ENCODE peak calls at places on chromosomes 6 and 20, in seven cellular contexts. M is IMR-90, Q is HepG2, R is sigmoid colon, D is AG04450, I is Caco-2, F is cardiac muscle cell. G is an unnamed sample.

GRCh38 chr20:44068311-44068710 is 118.7 kb downstream of the JPH2 start:
- DNase-seq in R (no peak), M (no peak), D (no peak), F (no peak), Q (no peak), I (no peak), G (no peak)

GRCh38 chr20:25247100-25247665 is 702 bp upstream of the PYGB start:
- DNase-seq in Q (peak; percentile 82), I (peak; percentile 83), R (peak; percentile 83), D (no peak), F (peak; percentile 85), M (peak; percentile 60), G (no peak)

GRCh38 chr6:34115396-34116314 is 30.2 kb downstream of the GRM4 start:
- DNase-seq in I (peak; percentile 62), M (peak; percentile 10), D (no peak), F (peak; percentile 91), Q (no peak), R (no peak), G (no peak)

GRCh38 chr6:20693466-20694063 is 159.3 kb downstream of the CDKAL1 start:
- DNase-seq in Q (no peak), I (no peak), F (no peak), R (no peak), D (no peak), M (peak; percentile 37), G (peak; percentile 26)

GRCh38 chr6:131255911-131256310 is 120.6 kb downstream of the AKAP7 start:
- DNase-seq in I (no peak), M (no peak), D (no peak), R (no peak), F (no peak), Q (no peak), G (no peak)

GRCh38 chr6:76682842-76683241 is 610.4 kb upstream of the IMPG1 start:
- DNase-seq in D (no peak), I (no peak), F (peak; percentile 16), M (peak; percentile 10), Q (peak; percentile 2), R (no peak), G (no peak)

GRCh38 chr6:74939309-74939708 is 266.5 kb downstream of the COL12A1 start:
- DNase-seq in M (no peak), F (no peak), R (no peak), Q (no peak), D (no peak), I (peak; percentile 57), G (no peak)

GRCh38 chr6:35068644-35069043 is 72.5 kb downstream of the TCP11 start:
- DNase-seq in I (no peak), R (no peak), D (no peak), M (no peak), F (peak; percentile 51), Q (no peak), G (no peak)

GRCh38 chr6:168154263-168154917 is 75.4 kb upstream of the FRMD1 start:
- DNase-seq in F (no peak), M (no peak), I (no peak), R (peak; percentile 46), Q (no peak), D (no peak), G (no peak)

GRCh38 chr6:41638801-41639555 is 710 bp downstream of the MDFI start:
- DNase-seq in D (no peak), R (peak; percentile 67), Q (no peak), I (no peak), M (no peak), F (peak; percentile 62), G (no peak)

GRCh38 chr20:6083926-6084325 is 30.1 kb upstream of the LRRN4 start:
- DNase-seq in I (no peak), F (no peak), R (no peak), M (no peak), D (no peak), Q (no peak), G (no peak)

GRCh38 chr6:14676084-14676483 is 558.5 kb downstream of the CD83 start:
- DNase-seq in D (no peak), Q (no peak), M (peak; percentile 79), I (no peak), F (no peak), R (no peak), G (no peak)

GRCh38 chr6:25237579-25237978 is 41.6 kb upstream of the CARMIL1 start:
- DNase-seq in R (no peak), Q (no peak), M (peak; percentile 37), D (no peak), F (no peak), I (no peak), G (peak; percentile 68)

GRCh38 chr6:133969285-133969946 is 16.4 kb downstream of the TBPL1 start:
- DNase-seq in R (no peak), F (no peak), M (no peak), D (no peak), Q (no peak), I (no peak), G (no peak)

GRCh38 chr6:39092124-39092523 is 22.9 kb downstream of the SAYSD1 start:
- DNase-seq in R (no peak), M (no peak), Q (peak; percentile 19), F (peak; percentile 25), D (no peak), I (peak; percentile 68), G (no peak)
- TF ChIP-seq CTCF in R (no peak), M (no peak), Q (peak; percentile 21), F (no peak), D (no peak), I (peak; percentile 57), G (no peak)

GRCh38 chr6:46014511-46015118 is 1.0 kb downstream of the CLIC5 start:
- DNase-seq in Q (no peak), M (no peak), D (no peak), I (peak; percentile 34), R (no peak), F (peak; percentile 63), G (no peak)

GRCh38 chr6:46015119-46015968 is at the start of gene CLIC5:
- DNase-seq in I (peak; percentile 64), F (peak; percentile 81), Q (no peak), M (no peak), R (no peak), D (no peak), G (no peak)

GRCh38 chr6:46011241-46012085 is 4.2 kb downstream of the CLIC5 start:
- DNase-seq in I (peak; percentile 39), R (no peak), D (no peak), F (no peak), Q (peak; percentile 34), M (no peak), G (no peak)

GRCh38 chr6:46014054-46014453 is 1.6 kb downstream of the CLIC5 start:
- DNase-seq in I (no peak), F (no peak), M (no peak), R (no peak), D (no peak), Q (no peak), G (no peak)

DNA sequence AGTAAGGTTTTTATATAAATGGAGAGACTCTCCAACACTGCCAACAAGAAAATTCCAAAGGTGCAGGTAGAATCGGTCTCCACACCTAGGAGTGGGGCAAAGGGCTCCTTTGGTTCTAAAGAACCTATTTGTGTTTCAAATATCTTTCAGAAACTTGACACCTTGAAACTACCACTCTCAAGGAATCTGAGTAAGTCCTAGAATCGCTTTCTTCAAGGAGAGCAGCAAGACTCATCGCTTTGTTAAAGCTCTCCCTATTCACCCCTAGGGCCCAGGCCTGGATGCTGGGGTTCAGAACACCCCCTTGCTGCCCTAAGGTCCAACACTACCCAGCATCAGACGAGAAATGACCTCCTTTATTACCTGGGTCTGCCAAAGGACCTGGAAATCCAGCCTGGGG is 2.0 kb downstream of the CLIC5 start:
- DNase-seq in I (no peak), F (no peak), R (no peak), M (no peak), Q (no peak), D (no peak), G (no peak)
- H3K27me3 ChIP-seq in I (no peaks in the 10 kb centered on the region), F (peaks cover 9% of the 10 kb centered on the region), R (peaks cover 27% of the 10 kb centered on the region), M (peaks cover 34% of the 10 kb centered on the region), Q (peaks cover 48% of the 10 kb centered on the region), D (peaks cover 36% of the 10 kb centered on the region), G (peaks cover 25% of the 10 kb centered on the region)

GRCh38 chr6:17606606-17607005 is 6.5 kb downstream of the FAM8A1 start:
- DNase-seq in D (no peak), R (no peak), F (no peak), Q (no peak), M (no peak), I (no peak), G (no peak)

GRCh38 chr6:17599885-17600526 is at the start of gene FAM8A1:
- DNase-seq in I (peak; percentile 96), Q (peak; percentile 91), D (peak; percentile 44), R (peak; percentile 98), M (peak; percentile 80), F (peak; percentile 94), G (peak; percentile 39)

GRCh38 chr6:17602888-17603287 is 2.8 kb downstream of the FAM8A1 start:
- DNase-seq in D (no peak), R (no peak), F (no peak), M (no peak), I (peak; percentile 9), Q (peak; percentile 87), G (no peak)

GRCh38 chr6:17600527-17601388 is 656 bp downstream of the FAM8A1 start:
- DNase-seq in F (peak; percentile 77), D (no peak), M (peak; percentile 12), I (peak; percentile 61), Q (peak; percentile 24), R (peak; percentile 79), G (no peak)

DNA sequence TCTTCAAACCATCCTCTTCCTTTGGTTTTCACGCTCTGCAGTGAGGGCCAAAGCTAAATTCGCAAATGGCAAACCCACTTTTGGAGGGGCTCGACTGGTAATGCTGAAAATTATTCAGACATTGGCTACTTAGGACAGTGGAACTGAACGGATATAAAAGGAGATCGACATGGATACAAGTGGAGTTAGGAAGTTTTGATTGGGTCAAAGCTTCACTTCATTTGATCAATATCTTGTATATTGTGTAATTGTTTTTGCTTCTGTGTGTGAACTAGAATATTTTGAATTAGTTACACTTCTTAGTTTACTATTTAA is 1.2 kb downstream of the FAM8A1 start:
- DNase-seq in R (no peak), I (no peak), F (no peak), Q (no peak), M (peak; percentile 5), D (no peak), G (no peak)
- H3K4me3 ChIP-seq in R (peak overlapping the region; percentile 82), I (peak overlapping the region; percentile 90), F (peak overlapping the region; percentile 79), Q (peak overlapping the region; percentile 99), M (peak overlapping the region; percentile 60), D (peak overlapping the region; percentile 88), G (peak overlapping the region; percentile 86)

DNA sequence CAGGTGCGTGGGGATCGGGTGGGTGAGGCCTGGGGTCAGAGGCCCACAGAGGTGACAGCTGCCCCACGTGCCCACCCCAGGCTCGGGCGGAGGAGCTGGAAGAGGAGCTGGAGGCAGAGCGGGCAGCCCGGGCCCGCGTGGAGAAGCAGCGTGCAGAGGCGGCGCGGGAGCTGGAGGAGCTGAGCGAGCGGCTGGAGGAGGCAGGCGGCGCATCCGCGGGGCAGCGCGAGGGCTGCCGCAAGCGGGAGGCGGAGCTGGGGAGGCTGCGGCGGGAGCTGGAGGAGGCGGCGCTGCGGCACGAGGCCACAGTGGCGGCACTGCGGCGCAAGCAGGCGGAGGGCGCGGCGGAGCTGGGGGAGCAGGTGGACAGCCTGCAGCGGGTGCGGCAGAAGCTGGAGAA is 41.5 kb downstream of the MYH7B start:
- DNase-seq in Q (no peak), R (no peak), F (no peak), M (peak; percentile 15), I (no peak), D (no peak), G (no peak)
- TF ChIP-seq CTCF in Q (no peak), R (no peak), F (no peak), M (no peak), I (no peak), D (no peak), G (no peak)